ENCODE peak calls at places on chromosomes 6 and 20, in eight cellular contexts. E is HL-60, N is GM23338, P is MM.1S, H is AG04450, C is AG10803, M is fibroblast of pulmonary artery, F is AG09309. Z is an unnamed sample.

GRCh38 chr6:11769816-11770545 is 8.6 kb downstream of the ADTRP start:
- DNase-seq in E (no peak), N (peak; percentile 36), P (no peak), H (no peak), C (no peak), M (no peak), F (no peak), Z (no peak)

GRCh38 chr6:1607557-1608221 is 2.0 kb upstream of the FOXC1 start:
- DNase-seq in E (no peak), N (peak; percentile 94), P (no peak), H (no peak), C (no peak), M (no peak), F (no peak), Z (no peak)

GRCh38 chr6:52233975-52234823 is 10.1 kb downstream of the IL17F start:
- DNase-seq in E (no peak), N (peak; percentile 81), P (peak; percentile 60), H (peak; percentile 18), C (peak; percentile 59), M (peak; percentile 48), F (peak; percentile 50), Z (peak; percentile 66)

GRCh38 chr6:80872194-80872950 is 765.9 kb downstream of the BCKDHB start:
- DNase-seq in E (no peak), N (no peak), P (no peak), H (no peak), C (peak; percentile 13), M (peak; percentile 1), F (peak; percentile 4), Z (no peak)

GRCh38 chr6:79608334-79609224 is 22.6 kb upstream of the SH3BGRL2 start:
- DNase-seq in E (no peak), N (no peak), P (no peak), H (no peak), C (peak; percentile 5), M (no peak), F (no peak), Z (no peak)

GRCh38 chr6:75275067-75275466 is 9.5 kb downstream of the TMEM30A start:
- DNase-seq in E (no peak), N (no peak), P (no peak), H (peak; percentile 70), C (peak; percentile 77), M (peak; percentile 36), F (peak; percentile 61), Z (peak; percentile 60)

GRCh38 chr6:104940881-104941693 is 15.8 kb upstream of the LIN28B start:
- DNase-seq in E (no peak), N (peak; percentile 85), P (no peak), H (no peak), C (peak; percentile 17), M (peak; percentile 56), F (no peak), Z (no peak)

GRCh38 chr20:53866787-53867740 is 203.3 kb downstream of the BCAS1 start:
- DNase-seq in E (no peak), N (peak; percentile 50), P (peak; percentile 82), H (no peak), C (no peak), M (no peak), F (no peak), Z (no peak)

GRCh38 chr20:19619904-19620430 is 138.1 kb upstream of the RIN2 start:
- DNase-seq in E (no peak), N (no peak), P (no peak), H (no peak), C (no peak), M (no peak), F (no peak), Z (no peak)

GRCh38 chr6:14921878-14922277 is 324.0 kb upstream of the JARID2 start:
- DNase-seq in E (peak; percentile 94), N (no peak), P (no peak), H (no peak), C (no peak), M (no peak), F (no peak), Z (no peak)

GRCh38 chr6:3911614-3912336 is 62.6 kb downstream of the FAM50B start:
- DNase-seq in E (no peak), N (no peak), P (no peak), H (peak; percentile 43), C (peak; percentile 69), M (peak; percentile 92), F (peak; percentile 42), Z (peak; percentile 72)

GRCh38 chr20:39424923-39425678 is 463.0 kb downstream of the DHX35 start:
- DNase-seq in E (no peak), N (no peak), P (no peak), H (no peak), C (no peak), M (no peak), F (no peak), Z (no peak)

GRCh38 chr6:54813901-54814300 is 32.7 kb upstream of the FAM83B start:
- DNase-seq in E (no peak), N (no peak), P (no peak), H (no peak), C (peak; percentile 7), M (peak; percentile 38), F (no peak), Z (no peak)

GRCh38 chr20:5000263-5001173 is 792 bp downstream of the SLC23A2 start:
- DNase-seq in E (no peak), N (peak; percentile 56), P (peak; percentile 27), H (no peak), C (peak; percentile 21), M (no peak), F (no peak), Z (no peak)

GRCh38 chr6:79868098-79868722 is 79.1 kb downstream of the ELOVL4 start:
- DNase-seq in E (no peak), N (peak; percentile 95), P (peak; percentile 76), H (peak; percentile 39), C (peak; percentile 65), M (peak; percentile 82), F (peak; percentile 23), Z (peak; percentile 69)

GRCh38 chr6:13001951-13002350 is 285.4 kb downstream of the PHACTR1 start:
- DNase-seq in E (no peak), N (no peak), P (no peak), H (no peak), C (no peak), M (no peak), F (no peak), Z (no peak)

GRCh38 chr6:134740473-134741192 is 209.3 kb downstream of the ALDH8A1 start:
- DNase-seq in E (no peak), N (no peak), P (no peak), H (no peak), C (peak; percentile 4), M (peak; percentile 50), F (no peak), Z (no peak)

GRCh38 chr20:38152175-38153010 is 12.7 kb downstream of the TGM2 start:
- DNase-seq in E (peak; percentile 74), N (peak; percentile 31), P (no peak), H (no peak), C (no peak), M (peak; percentile 70), F (no peak), Z (no peak)

DNA sequence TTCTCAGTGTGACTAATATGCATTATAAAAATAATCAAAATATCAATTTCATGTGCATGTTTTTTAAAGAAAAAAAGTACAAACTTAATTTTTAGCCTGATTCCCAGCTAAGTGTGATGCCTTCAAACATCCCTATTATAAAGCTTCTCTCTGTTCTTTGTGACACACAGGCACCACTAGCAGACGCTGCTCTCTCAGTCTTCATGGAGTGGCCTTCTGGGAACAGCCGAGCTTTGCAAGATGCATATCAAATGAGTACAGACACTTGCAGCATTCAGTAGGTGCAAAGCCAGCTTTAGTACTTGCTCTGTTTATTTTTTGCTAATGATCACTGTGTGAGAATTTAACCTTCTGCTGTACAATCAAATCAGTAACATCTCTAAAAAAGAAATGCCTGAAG is 340.0 kb downstream of the ADGRB3 start:
- DNase-seq in E (no peak), N (peak; percentile 42), P (no peak), H (no peak), C (no peak), M (peak; percentile 30), F (no peak), Z (no peak)
- TF ChIP-seq CTCF in E (no peak), N (peak; percentile 41), P (no peak), H (no peak), C (peak; percentile 8), M (peak; percentile 45), F (no peak), Z (no peak)

DNA sequence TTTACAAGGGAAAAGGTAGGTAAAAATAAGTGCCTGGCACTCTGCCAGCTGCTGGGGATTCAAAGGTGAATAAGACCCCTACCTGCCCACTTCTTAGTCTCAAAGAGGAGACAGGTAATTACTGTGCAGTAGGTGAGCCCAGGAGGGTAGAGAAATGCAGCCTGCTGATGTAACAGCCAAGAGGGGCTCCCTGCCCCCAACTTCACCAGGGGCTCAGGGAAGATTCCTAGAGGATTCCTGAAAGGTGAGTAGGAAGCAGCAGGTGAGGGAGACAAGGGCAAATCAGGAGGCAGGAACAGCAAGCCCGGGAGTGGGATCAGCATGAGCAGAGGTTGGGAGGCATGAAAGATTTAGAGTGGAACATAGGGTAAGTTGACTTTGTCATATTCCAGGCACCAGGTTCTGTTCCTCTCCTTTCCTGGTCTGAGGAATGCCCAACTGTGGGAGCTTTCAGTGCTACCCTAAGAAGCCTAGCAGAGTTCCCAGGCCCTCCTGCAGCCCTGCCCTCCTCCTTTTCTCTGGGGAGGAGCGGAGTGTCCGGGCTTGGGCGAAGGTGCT is 258.1 kb downstream of the LRFN2 start:
- DNase-seq in E (no peak), N (peak; percentile 82), P (no peak), H (no peak), C (no peak), M (no peak), F (no peak), Z (no peak)
- H3K4me3 ChIP-seq in E (no peak overlapping the region), N (peak overlapping the region; percentile 26), P (no peak overlapping the region), H (no peak overlapping the region), C (no peak overlapping the region), M (no peak overlapping the region), F (no peak overlapping the region), Z (no peak overlapping the region)

DNA sequence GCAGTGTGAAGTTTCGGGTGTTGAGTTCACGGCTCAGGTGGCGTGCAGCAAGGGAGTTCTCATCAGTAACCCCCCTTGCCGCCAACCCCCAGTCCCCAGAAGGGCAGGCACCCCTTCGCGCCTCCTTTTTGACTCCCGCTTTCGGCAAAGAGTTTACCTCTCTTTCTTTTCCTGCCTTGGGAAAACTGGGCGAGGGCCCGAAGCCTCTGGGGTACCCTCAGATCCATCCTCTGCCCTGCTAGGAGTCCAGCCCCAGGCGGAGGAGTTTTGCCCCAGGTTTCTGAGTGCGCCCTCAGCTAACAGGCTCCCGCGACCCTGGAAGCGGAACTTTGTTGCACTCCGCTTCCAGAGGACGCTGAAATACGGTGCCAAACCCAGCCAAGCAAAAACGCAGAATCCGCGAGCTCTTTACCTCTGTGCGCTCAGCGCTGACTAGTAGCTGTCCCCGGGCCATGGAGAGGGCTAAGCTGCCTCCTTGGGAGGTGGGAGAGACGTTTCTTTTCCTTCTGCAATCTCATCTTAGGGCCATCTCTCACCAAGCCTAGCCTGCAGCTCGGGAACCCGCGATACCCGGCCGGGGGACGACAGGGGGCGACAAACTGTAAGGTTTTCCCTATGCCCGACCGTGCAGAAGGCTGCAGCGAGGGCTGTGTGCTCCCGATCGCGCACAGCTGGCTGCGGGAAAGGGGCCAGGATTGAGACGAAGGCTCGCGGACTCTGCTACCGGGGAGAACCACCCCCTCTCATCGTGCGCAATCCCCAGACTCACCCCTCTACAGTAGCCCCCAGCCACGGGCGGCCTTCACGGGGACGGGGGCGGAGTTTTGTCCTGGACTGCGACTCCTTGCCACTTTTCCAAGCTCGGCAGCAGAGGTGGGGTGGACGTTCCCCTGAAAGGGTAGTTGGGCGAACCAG is 2.7 kb upstream of the PAX1 start:
- DNase-seq in E (no peak), N (peak; percentile 91), P (peak; percentile 56), H (no peak), C (peak; percentile 19), M (peak; percentile 36), F (peak; percentile 1), Z (peak; percentile 6)
- TF ChIP-seq CTCF in E (no peak), N (peak; percentile 74), P (peak; percentile 66), H (peak; percentile 42), C (peak; percentile 46), M (peak; percentile 39), F (peak; percentile 69), Z (peak; percentile 53)

GRCh38 chr20:49484180-49485140 is 2.0 kb upstream of the KCNB1 start:
- DNase-seq in E (peak; percentile 28), N (peak; percentile 93), P (peak; percentile 81), H (peak; percentile 32), C (peak; percentile 72), M (peak; percentile 79), F (peak; percentile 16), Z (no peak)
- H3K4me3 ChIP-seq in E (no peak overlapping the region), N (peak overlapping the region; percentile 88), P (peak overlapping the region; percentile 72), H (peak overlapping the region; percentile 58), C (peak overlapping the region; percentile 56), M (peak overlapping the region; percentile 45), F (peak overlapping the region; percentile 38), Z (peak overlapping the region; percentile 41)

Z was measured in HFF-Myc.